ENCODE peak calls at places on chromosome 1, in ten cellular contexts. I is epithelial cell of esophagus, S is prostate gland, H is neural progenitor cell, A is HCT116, W is cardiac muscle cell, P is fibroblast of mammary gland, G is MCF 10A, B is sigmoid colon, C is foreskin fibroblast. Y is an unnamed sample.

GRCh38 chr1:10668241-10668761 is 128.1 kb downstream of the CASZ1 start:
- DNase-seq in I (no peak), S (no peak), H (peak), A (no peak), W (no peak), P (no peak), G (no peak), B (no peak), C (no peak), Y (no peak)

GRCh38 chr1:119549719-119550141 is 42.7 kb downstream of the HSD3B1 start:
- DNase-seq in I (peak), S (peak), H (peak), A (peak), W (peak), P (peak), G (peak), B (no peak), C (peak), Y (peak)

GRCh38 chr1:35988237-35988636 is 57.3 kb downstream of the AGO3 start:
- DNase-seq in I (no peak), S (no peak), H (no peak), A (no peak), W (no peak), P (no peak), G (no peak), B (no peak), C (no peak), Y (no peak)

GRCh38 chr1:8661185-8662110 is 156.0 kb downstream of the RERE start:
- DNase-seq in I (peak), S (no peak), H (no peak), A (no peak), W (no peak), P (peak), G (peak), B (peak), C (peak), Y (peak)

GRCh38 chr1:181317261-181317924 is 165.9 kb upstream of the CACNA1E start:
- DNase-seq in I (no peak), S (no peak), H (peak), A (no peak), W (peak), P (no peak), G (no peak), B (no peak), C (no peak), Y (no peak)

GRCh38 chr1:181099152-181100014 is 10.9 kb downstream of the IER5 start:
- DNase-seq in I (peak), S (no peak), H (no peak), A (no peak), W (no peak), P (peak), G (peak), B (no peak), C (no peak), Y (no peak)

GRCh38 chr1:228373004-228373680 is 33.5 kb downstream of the TRIM11 start:
- DNase-seq in I (no peak), S (no peak), H (no peak), A (no peak), W (no peak), P (no peak), G (no peak), B (peak), C (no peak), Y (no peak)

GRCh38 chr1:76430532-76430931 is 356.0 kb downstream of the ST6GALNAC3 start:
- DNase-seq in I (no peak), S (no peak), H (no peak), A (no peak), W (no peak), P (no peak), G (no peak), B (no peak), C (no peak), Y (no peak)

GRCh38 chr1:66357478-66358197 is 176.3 kb upstream of the SGIP1 start:
- DNase-seq in I (no peak), S (no peak), H (no peak), A (no peak), W (no peak), P (no peak), G (no peak), B (no peak), C (no peak), Y (no peak)

GRCh38 chr1:27594542-27595510 is 9.1 kb downstream of the AHDC1 start:
- DNase-seq in I (peak), S (no peak), H (peak), A (no peak), W (no peak), P (no peak), G (no peak), B (no peak), C (peak), Y (no peak)

GRCh38 chr1:31010081-31010989 is 55.2 kb downstream of the PUM1 start:
- DNase-seq in I (peak), S (no peak), H (no peak), A (no peak), W (no peak), P (peak), G (peak), B (no peak), C (peak), Y (no peak)

GRCh38 chr1:63593887-63594617 is 841 bp downstream of the PGM1 start:
- DNase-seq in I (peak), S (peak), H (peak), A (peak), W (peak), P (peak), G (peak), B (peak), C (peak), Y (peak)

GRCh38 chr1:198231776-198232175 is 75.0 kb downstream of the NEK7 start:
- DNase-seq in I (peak), S (no peak), H (no peak), A (no peak), W (no peak), P (peak), G (peak), B (no peak), C (no peak), Y (no peak)

GRCh38 chr1:161115132-161115711 is 2.6 kb downstream of the PFDN2 start:
- DNase-seq in I (peak), S (no peak), H (no peak), A (peak), W (no peak), P (peak), G (peak), B (no peak), C (peak), Y (peak)

GRCh38 chr1:2240251-2241156 is 12.4 kb downstream of the SKI start:
- DNase-seq in I (peak), S (peak), H (no peak), A (no peak), W (peak), P (peak), G (peak), B (peak), C (no peak), Y (no peak)

DNA sequence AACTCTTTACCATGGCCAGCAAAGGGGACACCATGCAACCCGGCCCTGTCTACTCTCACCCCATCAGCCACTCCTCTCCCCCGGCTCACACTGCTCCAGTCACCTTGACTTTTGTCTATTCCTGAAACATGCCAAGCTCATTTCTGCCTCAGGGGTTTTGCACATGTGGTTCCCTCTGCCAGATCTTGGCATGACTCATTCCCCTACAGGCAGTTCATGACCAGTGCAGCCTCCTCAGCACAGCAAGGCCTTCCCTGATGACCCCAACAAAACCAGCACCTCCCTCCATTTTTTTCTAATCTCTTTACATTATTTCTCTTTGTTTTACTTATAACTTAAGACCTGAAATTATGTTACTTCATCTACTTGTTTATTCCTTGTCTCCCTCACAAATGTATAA is 58.6 kb upstream of the GJB5 start:
- DNase-seq in I (peak), S (no peak), H (no peak), A (peak), W (no peak), P (peak), G (peak), B (no peak), C (no peak), Y (peak)
- TF ChIP-seq CTCF in I (no peak), S (no peak), H (peak), A (no peak), W (no peak), P (no peak), G (peak), B (no peak), C (no peak), Y (peak)

DNA sequence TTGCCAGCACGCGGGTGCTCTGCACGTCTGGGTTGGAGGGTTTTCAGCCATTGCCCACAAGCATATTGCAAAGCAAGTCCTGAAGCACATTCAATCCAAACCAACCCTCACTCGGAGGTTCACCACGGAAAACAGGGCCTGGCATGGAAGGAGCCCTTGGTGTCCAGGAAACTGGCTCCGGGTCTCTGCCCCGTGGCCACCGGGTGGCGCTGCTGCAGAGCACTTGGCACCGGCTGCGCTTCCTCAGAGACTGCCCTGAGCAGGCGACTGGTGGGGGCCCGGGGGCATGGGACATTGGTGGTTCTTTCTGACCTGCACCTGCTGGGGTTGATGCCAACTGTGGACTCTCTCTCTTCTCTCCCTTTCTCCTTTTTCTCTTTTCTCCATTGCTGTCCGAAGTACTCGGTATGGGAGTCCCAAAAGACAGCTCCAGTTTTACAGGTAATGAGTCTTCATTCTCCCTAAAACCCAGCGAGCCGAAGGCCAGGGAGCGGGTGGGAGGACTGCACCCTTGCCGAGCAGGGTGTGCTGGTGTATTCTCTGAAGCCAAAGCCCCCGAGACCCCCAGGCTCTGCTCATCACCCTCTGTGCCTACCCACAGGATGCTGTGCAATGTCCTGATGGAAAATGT is 4.1 kb upstream of the KCNAB2 start:
- DNase-seq in I (peak), S (no peak), H (peak), A (no peak), W (peak), P (peak), G (peak), B (no peak), C (no peak), Y (peak)
- TF ChIP-seq CTCF in I (peak), S (peak), H (peak), A (peak), W (peak), P (peak), G (peak), B (peak), C (peak), Y (peak)

GRCh38 chr1:91775227-91775626 is 110.7 kb downstream of the TGFBR3 start:
- DNase-seq in I (no peak), S (no peak), H (no peak), A (no peak), W (no peak), P (no peak), G (no peak), B (no peak), C (no peak), Y (no peak)
- TF ChIP-seq CTCF in I (no peak), S (no peak), H (no peak), A (no peak), W (no peak), P (no peak), G (no peak), B (no peak), C (no peak), Y (no peak)

GRCh38 chr1:3482590-3482899 is 28.1 kb downstream of the ARHGEF16 start:
- DNase-seq in I (no peak), S (no peak), H (no peak), A (no peak), W (no peak), P (no peak), G (no peak), B (no peak), C (no peak), Y (no peak)
- TF ChIP-seq CTCF in I (peak), S (peak), H (no peak), A (no peak), W (no peak), P (no peak), G (peak), B (no peak), C (peak), Y (peak)

GRCh38 chr1:55584521-55585401 is 369.6 kb upstream of the USP24 start:
- DNase-seq in I (no peak), S (no peak), H (peak), A (no peak), W (no peak), P (peak), G (peak), B (no peak), C (peak), Y (no peak)
- TF ChIP-seq CTCF in I (no peak), S (no peak), H (no peak), A (no peak), W (peak), P (peak), G (no peak), B (no peak), C (no peak), Y (no peak)

DNA sequence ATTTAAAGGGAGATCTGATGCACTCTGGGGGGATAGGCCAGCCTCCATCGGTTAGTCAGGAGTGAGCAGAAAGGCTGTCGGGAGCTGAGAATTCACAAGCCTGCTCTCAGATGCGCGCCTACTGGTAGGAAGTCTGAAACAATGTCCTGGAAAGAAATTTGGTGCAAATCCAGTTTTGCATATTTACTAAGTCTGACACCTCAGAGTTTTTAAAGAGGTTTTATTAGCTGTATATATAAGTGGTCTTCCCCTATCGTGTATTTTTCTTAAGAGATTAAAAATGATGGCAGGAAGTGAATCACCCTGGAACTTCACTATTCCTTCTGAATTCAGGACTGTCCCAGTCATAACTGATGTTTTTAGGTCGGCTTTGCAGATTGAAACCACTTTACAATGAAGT is 99.8 kb upstream of the C1orf105 start:
- DNase-seq in I (no peak), S (no peak), H (no peak), A (no peak), W (no peak), P (peak), G (no peak), B (peak), C (peak), Y (no peak)
- TF ChIP-seq CTCF in I (no peak), S (no peak), H (no peak), A (no peak), W (peak), P (no peak), G (no peak), B (no peak), C (no peak), Y (no peak)

DNA sequence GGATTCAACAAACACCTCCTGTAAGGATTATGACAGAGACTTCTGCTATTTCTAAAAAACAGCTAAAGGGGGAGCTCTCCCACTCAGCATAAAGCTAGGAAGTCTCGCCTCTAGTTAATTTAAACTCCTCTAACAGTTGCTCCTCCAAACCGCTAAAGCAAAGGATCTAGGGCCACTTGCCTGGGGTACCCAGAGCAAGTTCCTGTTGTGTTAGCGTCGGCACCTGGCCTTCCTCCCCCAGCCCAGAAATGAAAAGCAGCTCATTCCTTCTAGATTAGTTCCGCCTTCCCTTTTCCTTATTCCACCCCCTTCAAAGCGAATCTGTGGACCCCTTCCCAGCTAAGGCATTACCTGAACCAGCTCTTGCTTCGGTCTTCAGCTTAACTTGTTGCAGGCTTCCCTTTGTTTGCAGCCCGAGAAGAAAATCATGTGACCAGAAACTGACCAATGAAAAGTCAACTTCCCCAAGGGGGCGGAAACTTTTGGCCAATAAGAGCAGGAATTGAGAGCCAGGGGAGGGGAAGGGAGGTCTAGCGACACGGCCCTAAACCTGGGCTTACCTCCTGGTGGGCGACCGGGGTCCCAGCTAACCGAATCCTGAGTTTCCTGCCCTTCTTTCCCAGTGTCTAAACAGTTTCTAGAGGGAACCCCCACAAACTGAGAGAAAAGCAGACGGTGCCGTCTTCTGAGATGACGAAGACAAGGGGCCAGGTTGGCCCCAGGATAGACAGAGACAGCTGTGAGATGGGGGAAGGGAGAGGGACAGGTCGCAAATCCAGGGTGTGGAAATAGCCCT is at the start of gene PBXIP1:
- DNase-seq in I (peak), S (peak), H (peak), A (peak), W (peak), P (peak), G (peak), B (peak), C (peak), Y (peak)
- TF ChIP-seq CTCF in I (peak), S (no peak), H (peak), A (peak), W (peak), P (peak), G (peak), B (no peak), C (peak), Y (peak)

DNA sequence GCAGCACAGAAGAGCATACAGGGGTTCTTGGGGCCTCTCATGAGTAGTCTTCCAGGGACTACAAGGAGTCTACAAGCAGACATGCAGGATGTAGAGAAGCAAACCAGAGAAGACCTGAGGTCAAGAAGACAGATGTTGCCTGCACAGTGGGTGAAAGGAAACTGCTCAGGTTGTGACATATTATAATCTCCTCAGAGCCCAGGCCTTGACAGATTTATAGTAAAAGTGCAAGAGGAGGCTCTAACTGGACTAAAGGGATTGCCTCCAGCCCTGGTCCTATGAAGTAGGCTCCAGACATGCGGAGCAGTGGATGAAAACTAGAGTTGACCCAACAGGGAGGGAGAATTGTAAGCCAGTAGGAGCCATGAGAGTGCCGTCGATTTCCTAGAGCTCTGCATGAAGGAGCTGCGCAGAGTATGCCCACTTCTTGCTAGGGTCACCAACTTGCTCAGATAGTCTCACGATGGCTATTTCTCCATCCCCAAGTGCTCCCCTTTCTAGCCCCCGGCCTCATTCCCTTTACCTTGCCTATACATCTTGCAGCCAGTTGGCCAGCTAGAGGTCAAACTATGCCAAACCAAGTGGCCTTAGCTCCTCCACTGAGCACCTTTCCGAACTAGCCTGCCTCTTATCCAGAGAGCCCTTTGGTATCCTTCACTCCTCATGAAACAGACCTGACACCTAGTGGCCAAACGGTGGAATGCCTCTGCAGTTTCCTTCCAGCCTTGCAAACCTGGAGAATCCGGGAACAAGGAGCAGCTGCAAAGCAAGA is 36.2 kb upstream of the IPO9 start:
- DNase-seq in I (peak), S (peak), H (peak), A (peak), W (peak), P (peak), G (peak), B (peak), C (peak), Y (peak)
- TF ChIP-seq CTCF in I (peak), S (peak), H (peak), A (peak), W (peak), P (peak), G (peak), B (peak), C (peak), Y (peak)

Y was measured in Calu3.